ENCODE peak calls at places on chromosomes 4 and X, in six cellular contexts. W is A549, L is K562, X is H1, D is NB4, Q is HCT116. E is an unnamed sample.

GRCh38 chrX:150731795-150732194 is 38.6 kb downstream of the MTMR1 start:
- DNase-seq in L (no peak), X (no peak), W (no peak), Q (no peak), D (peak), E (no peak)

GRCh38 chr4:87717276-87718031 is 67.4 kb downstream of the DMP1 start:
- DNase-seq in Q (no peak), X (no peak), L (no peak), W (no peak), D (no peak), E (no peak)

GRCh38 chr4:155383541-155383940 is 6.8 kb upstream of the MAP9 start:
- DNase-seq in L (no peak), W (peak), Q (no peak), D (no peak), X (no peak), E (no peak)

GRCh38 chrX:73916931-73917657 is 354.1 kb downstream of the CHIC1 start:
- DNase-seq in X (peak), Q (peak), W (peak), L (no peak), D (peak), E (peak)

GRCh38 chr4:16294455-16294854 is 68.2 kb upstream of the TAPT1 start:
- DNase-seq in X (no peak), W (no peak), D (no peak), Q (no peak), L (no peak), E (no peak)

GRCh38 chrX:150649096-150649870 is 43.9 kb upstream of the MTMR1 start:
- DNase-seq in W (peak), Q (no peak), X (no peak), L (no peak), D (no peak), E (peak)

GRCh38 chr4:184310881-184311709 is 93.4 kb upstream of the ENPP6 start:
- DNase-seq in Q (no peak), L (no peak), X (no peak), D (no peak), W (no peak), E (no peak)

GRCh38 chr4:1155314-1155713 is 17.1 kb downstream of the SPON2 start:
- DNase-seq in W (no peak), L (no peak), Q (no peak), D (no peak), X (no peak), E (no peak)

GRCh38 chr4:121050251-121050650 is 22.1 kb downstream of the NDNF start:
- DNase-seq in W (no peak), X (no peak), D (no peak), Q (no peak), L (no peak), E (peak)

GRCh38 chr4:75643651-75644050 is 13.3 kb upstream of the CDKL2 start:
- DNase-seq in X (no peak), D (no peak), Q (no peak), W (no peak), L (no peak), E (no peak)

GRCh38 chrX:145735036-145735435 is 82.6 kb upstream of the SLITRK2 start:
- DNase-seq in Q (no peak), D (no peak), L (no peak), W (no peak), X (no peak), E (no peak)

GRCh38 chrX:152928761-152929400 is 31.0 kb downstream of the ZNF185 start:
- DNase-seq in W (no peak), Q (no peak), L (no peak), X (no peak), D (no peak), E (no peak)

GRCh38 chrX:40947276-40947675 is 138.0 kb upstream of the USP9X start:
- DNase-seq in X (no peak), Q (no peak), L (no peak), D (no peak), W (no peak), E (no peak)

GRCh38 chrX:14641681-14642655 is 112.6 kb downstream of the GLRA2 start:
- DNase-seq in W (no peak), X (no peak), Q (no peak), D (no peak), L (no peak), E (no peak)

GRCh38 chr4:8218371-8219050 is 19.4 kb downstream of the SH3TC1 start:
- DNase-seq in L (no peak), Q (no peak), X (no peak), W (no peak), D (peak), E (no peak)

GRCh38 chr4:146844761-146845160 is 100.9 kb downstream of the TTC29 start:
- DNase-seq in Q (no peak), D (no peak), X (no peak), L (no peak), W (no peak), E (no peak)

GRCh38 chr4:168840988-168841681 is 168.9 kb downstream of the CBR4 start:
- DNase-seq in X (peak), Q (no peak), D (no peak), L (no peak), W (no peak), E (no peak)

GRCh38 chr4:40262861-40263260 is 66.0 kb downstream of the RHOH start:
- DNase-seq in D (no peak), X (no peak), Q (no peak), W (no peak), L (no peak), E (no peak)

GRCh38 chr4:40265910-40266274 is 69.1 kb downstream of the RHOH start:
- DNase-seq in D (no peak), X (no peak), W (no peak), Q (no peak), L (no peak), E (no peak)

GRCh38 chr4:40264497-40264896 is 67.7 kb downstream of the RHOH start:
- DNase-seq in X (no peak), L (no peak), Q (no peak), D (peak), W (peak), E (no peak)

GRCh38 chr4:40262079-40262528 is 65.3 kb downstream of the RHOH start:
- DNase-seq in W (peak), D (no peak), X (no peak), Q (no peak), L (no peak), E (no peak)

GRCh38 chr4:40264995-40265909 is 68.4 kb downstream of the RHOH start:
- DNase-seq in D (peak), L (peak), Q (no peak), X (no peak), W (no peak), E (no peak)
- TF ChIP-seq MAX in D (no peak), L (no peak), Q (no peak), X (no peak), W (no peak), E (no peak)

GRCh38 chr4:38673109-38673978 is 9.3 kb downstream of the KLF3 start:
- DNase-seq in Q (peak), W (peak), X (no peak), L (peak), D (no peak), E (peak)
- TF ChIP-seq POLR2A in Q (no peak), W (no peak), X (no peak), L (no peak), D (no peak), E (no peak)

GRCh38 chr4:177051473-177052060 is 258.1 kb upstream of the NEIL3 start:
- DNase-seq in W (peak), D (peak), X (peak), Q (peak), L (peak), E (peak)
- TF ChIP-seq MAX in W (no peak), D (no peak), X (no peak), Q (no peak), L (no peak), E (no peak)

DNA sequence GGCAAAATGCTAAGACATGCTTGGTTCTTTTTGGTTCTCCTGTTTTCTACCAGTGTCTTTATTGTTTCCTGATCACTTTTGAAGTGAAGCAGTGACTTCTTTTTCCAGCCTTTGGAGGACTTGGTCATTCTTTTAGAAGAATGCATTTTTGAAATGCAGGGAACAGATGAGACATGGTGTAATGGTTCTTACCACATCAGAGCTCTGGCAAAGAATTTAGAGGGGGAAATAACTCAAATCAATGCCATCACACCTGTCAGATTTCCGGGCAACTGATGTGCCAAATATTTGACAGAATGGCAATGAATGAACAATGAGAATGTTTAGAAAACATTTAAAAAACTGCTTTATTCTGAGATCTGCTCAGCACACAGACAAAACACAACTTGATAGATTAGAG is 519.6 kb downstream of the IQCM start:
- DNase-seq in Q (no peak), D (no peak), L (no peak), X (no peak), W (no peak), E (no peak)
- TF ChIP-seq POLR2A in Q (no peak), D (no peak), L (no peak), X (no peak), W (no peak), E (no peak)

GRCh38 chr4:89570931-89571330 is 263.3 kb upstream of the GPRIN3 start:
- DNase-seq in D (no peak), W (no peak), X (no peak), L (no peak), Q (no peak), E (no peak)

GRCh38 chr4:89562715-89563114 is 255.1 kb upstream of the GPRIN3 start:
- DNase-seq in L (no peak), D (no peak), Q (no peak), X (no peak), W (no peak), E (no peak)

GRCh38 chr4:89563431-89563830 is 255.8 kb upstream of the GPRIN3 start:
- DNase-seq in Q (no peak), W (no peak), D (no peak), L (no peak), X (no peak), E (no peak)

GRCh38 chr4:89572224-89572858 is 264.6 kb downstream of the SNCA start:
- DNase-seq in W (no peak), D (no peak), X (no peak), Q (no peak), L (no peak), E (peak)

GRCh38 chr4:89567936-89568335 is 260.3 kb upstream of the GPRIN3 start:
- DNase-seq in L (no peak), W (no peak), X (no peak), D (no peak), Q (no peak), E (no peak)
- TF ChIP-seq MAX in L (no peak), W (no peak), X (no peak), D (no peak), Q (no peak), E (no peak)

GRCh38 chrX:155880586-155881157 is 473 bp upstream of the VAMP7 start:
- DNase-seq in W (no peak), X (no peak), Q (no peak), L (peak), D (peak), E (no peak)

GRCh38 chrX:155886409-155886808 is 5.3 kb downstream of the VAMP7 start:
- DNase-seq in D (peak), Q (no peak), W (no peak), L (no peak), X (no peak), E (no peak)

GRCh38 chrX:155877288-155877687 is 3.9 kb upstream of the VAMP7 start:
- DNase-seq in W (no peak), D (no peak), Q (no peak), L (no peak), X (no peak), E (no peak)

GRCh38 chrX:155876704-155877103 is 4.4 kb upstream of the VAMP7 start:
- DNase-seq in Q (no peak), D (no peak), X (no peak), W (no peak), L (no peak), E (no peak)

GRCh38 chrX:155881158-155881993 is at the start of gene VAMP7:
- DNase-seq in D (peak), Q (peak), L (peak), X (peak), W (peak), E (peak)
- TF ChIP-seq POLR2A in D (peak), Q (no peak), L (peak), X (no peak), W (peak), E (no peak)

GRCh38 chr4:77175201-77175610 is 18.2 kb downstream of the CCNG2 start:
- DNase-seq in D (no peak), W (no peak), Q (no peak), L (no peak), X (peak), E (no peak)

GRCh38 chr4:77172336-77172735 is 15.3 kb downstream of the CCNG2 start:
- DNase-seq in D (no peak), L (no peak), X (no peak), W (no peak), Q (no peak), E (no peak)

GRCh38 chr4:77176606-77177005 is 19.6 kb downstream of the CCNG2 start:
- DNase-seq in W (no peak), L (no peak), X (no peak), D (no peak), Q (no peak), E (no peak)

GRCh38 chr4:77177196-77177595 is 20.2 kb downstream of the CCNG2 start:
- DNase-seq in W (no peak), Q (no peak), D (no peak), X (no peak), L (no peak), E (no peak)

GRCh38 chr4:77174426-77174825 is 17.4 kb downstream of the CCNG2 start:
- DNase-seq in X (no peak), Q (no peak), D (no peak), W (no peak), L (no peak), E (no peak)
- TF ChIP-seq MAX in X (no peak), Q (no peak), D (no peak), W (no peak), L (no peak), E (no peak)

DNA sequence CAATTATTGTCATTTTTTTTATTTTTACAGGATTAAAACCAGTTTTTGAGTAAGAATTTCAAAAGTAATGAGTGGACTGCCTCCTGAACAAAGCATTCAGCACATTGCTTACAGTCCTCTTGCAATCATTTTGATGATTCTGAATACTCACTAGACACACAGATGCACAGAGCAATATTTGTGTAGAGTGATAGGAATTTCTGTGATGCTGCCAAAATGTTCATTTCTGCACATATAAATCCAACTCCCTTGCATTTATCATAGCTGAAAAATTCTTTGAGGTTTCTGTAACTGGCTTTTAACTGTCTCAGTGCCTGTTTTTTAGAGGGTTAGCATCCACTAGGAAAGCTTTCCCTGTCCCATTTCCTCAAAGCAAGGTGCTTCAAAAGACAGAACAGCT is 234.7 kb upstream of the SLIT2 start:
- DNase-seq in X (no peak), D (no peak), Q (no peak), W (no peak), L (no peak), E (no peak)
- TF ChIP-seq POLR2A in X (no peak), D (no peak), Q (no peak), W (no peak), L (no peak), E (no peak)

GRCh38 chr4:137664416-137664815 is 132.1 kb upstream of the PCDH18 start:
- DNase-seq in D (no peak), X (no peak), W (no peak), Q (no peak), L (no peak), E (no peak)
- TF ChIP-seq MAX in D (no peak), X (no peak), W (no peak), Q (no peak), L (no peak), E (no peak)